ENCODE peak calls at places on chromosomes 3 and 15, in nine cellular contexts. N, O, F, Q, G, H, E, V and U are unnamed samples. For H3K4me1, the result is how much of the 10 kb centered on the place peaks cover.

GRCh38 chr3:13612829-13613228 is 63.9 kb downstream of the FBLN2 start:
- DNase-seq in N (no peak), O (no peak), F (peak), Q (no peak), G (peak), H (peak), E (no peak), V (no peak), U (peak)

GRCh38 chr15:88342666-88343065 is 86.1 kb upstream of the NTRK3 start:
- DNase-seq in N (no peak), O (no peak), F (no peak), Q (no peak), G (no peak), H (no peak), E (no peak), V (no peak), U (no peak)

GRCh38 chr3:8755564-8756237 is 13.7 kb downstream of the OXTR start:
- DNase-seq in N (no peak), O (no peak), F (peak), Q (no peak), G (no peak), H (no peak), E (no peak), V (peak), U (no peak)

GRCh38 chr3:183775781-183776180 is 49.6 kb downstream of the MAP6D1 start:
- DNase-seq in N (no peak), O (no peak), F (no peak), Q (peak), G (no peak), H (no peak), E (peak), V (no peak), U (no peak)

GRCh38 chr3:144384241-144384979 is 412.8 kb downstream of the DIPK2A start:
- DNase-seq in N (no peak), O (no peak), F (no peak), Q (no peak), G (no peak), H (no peak), E (no peak), V (no peak), U (no peak)

GRCh38 chr15:77991029-77991406 is 86.5 kb downstream of the TBC1D2B start:
- DNase-seq in N (no peak), O (no peak), F (no peak), Q (no peak), G (no peak), H (no peak), E (no peak), V (no peak), U (no peak)

GRCh38 chr3:144039661-144040060 is 68.0 kb downstream of the DIPK2A start:
- DNase-seq in N (no peak), O (no peak), F (no peak), Q (no peak), G (no peak), H (no peak), E (no peak), V (no peak), U (peak)

GRCh38 chr3:33717616-33717865 is 513 bp downstream of the CLASP2 start:
- DNase-seq in N (peak), O (peak), F (peak), Q (peak), G (peak), H (no peak), E (peak), V (peak), U (no peak)

GRCh38 chr15:47717036-47717611 is at the start of gene SEMA6D:
- DNase-seq in N (peak), O (peak), F (peak), Q (peak), G (peak), H (no peak), E (peak), V (no peak), U (peak)

GRCh38 chr3:53229171-53229570 is 26.7 kb downstream of the TKT start:
- DNase-seq in N (no peak), O (no peak), F (no peak), Q (no peak), G (no peak), H (no peak), E (no peak), V (no peak), U (no peak)

GRCh38 chr3:42635111-42635510 is 18.4 kb upstream of the ZBTB47 start:
- DNase-seq in N (no peak), O (no peak), F (peak), Q (no peak), G (no peak), H (no peak), E (no peak), V (no peak), U (peak)

GRCh38 chr3:125585595-125586223 is 9.6 kb downstream of the OSBPL11 start:
- DNase-seq in N (peak), O (peak), F (peak), Q (peak), G (peak), H (no peak), E (peak), V (peak), U (peak)

GRCh38 chr15:81296218-81296617 is 27.7 kb downstream of the STARD5 start:
- DNase-seq in N (no peak), O (no peak), F (no peak), Q (peak), G (no peak), H (no peak), E (no peak), V (no peak), U (no peak)

GRCh38 chr15:60370804-60371700 is 26.7 kb downstream of the ANXA2 start:
- DNase-seq in N (no peak), O (peak), F (peak), Q (peak), G (peak), H (peak), E (peak), V (peak), U (peak)

GRCh38 chr15:60370105-60370803 is 27.5 kb downstream of the ANXA2 start:
- DNase-seq in N (no peak), O (no peak), F (peak), Q (peak), G (no peak), H (no peak), E (peak), V (no peak), U (no peak)

GRCh38 chr15:60372756-60373155 is 25.0 kb downstream of the ANXA2 start:
- DNase-seq in N (no peak), O (no peak), F (no peak), Q (no peak), G (no peak), H (no peak), E (no peak), V (no peak), U (no peak)

GRCh38 chr15:60372223-60372622 is 25.6 kb downstream of the ANXA2 start:
- DNase-seq in N (no peak), O (no peak), F (no peak), Q (no peak), G (no peak), H (no peak), E (no peak), V (no peak), U (no peak)

DNA sequence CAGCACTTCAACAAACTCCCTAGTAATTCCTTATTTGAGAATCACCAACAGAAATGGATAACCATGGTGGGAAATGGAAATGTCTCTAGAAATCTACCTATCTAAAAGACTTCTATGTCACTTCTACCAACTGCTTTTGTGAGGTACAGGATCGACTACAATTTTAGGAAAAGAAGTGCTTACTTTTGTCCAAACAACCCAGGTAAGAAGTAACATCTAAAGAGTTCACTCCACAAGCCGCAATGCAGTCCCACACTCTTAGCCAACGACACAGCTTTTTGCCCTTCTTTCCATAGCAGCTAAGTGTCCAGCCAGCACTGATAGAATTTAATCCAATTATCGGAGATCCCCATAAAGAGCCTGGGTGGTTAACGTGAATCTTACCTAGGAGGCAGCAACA is 28.1 kb downstream of the ANXA2 start:
- DNase-seq in N (no peak), O (no peak), F (no peak), Q (no peak), G (no peak), H (no peak), E (no peak), V (no peak), U (no peak)
- H3K4me1 ChIP-seq in N (under half), O (under half), F (under half), Q (under half), G (under half), H (half or more), E (under half), V (half or more), U (under half)

DNA sequence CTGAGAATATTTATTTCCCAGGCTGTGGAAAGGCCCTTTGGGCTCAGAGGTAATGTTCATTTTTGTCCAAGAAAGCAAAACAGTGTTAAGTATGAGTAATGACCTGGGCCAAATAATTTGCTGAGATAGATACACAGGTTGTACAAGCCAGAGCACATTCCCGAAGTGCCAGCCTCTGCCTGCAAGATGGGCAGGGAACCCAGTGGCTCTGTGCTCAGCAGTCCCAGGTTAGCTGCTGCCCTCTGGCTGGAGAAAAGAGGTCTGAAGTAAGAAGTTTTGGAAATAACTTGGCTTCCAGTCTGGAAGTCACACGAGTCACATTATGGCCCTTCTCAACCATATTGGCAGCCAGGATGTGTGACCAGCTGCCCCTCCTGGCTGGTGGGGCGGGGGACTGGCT is 20.2 kb downstream of the MYZAP start:
- DNase-seq in N (no peak), O (peak), F (peak), Q (peak), G (peak), H (no peak), E (peak), V (peak), U (peak)
- H3K4me1 ChIP-seq in N (under half), O (half or more), F (under half), Q (under half), G (half or more), H (under half), E (under half), V (half or more), U (under half)

GRCh38 chr3:152399374-152399773 is 130.6 kb downstream of the MBNL1 start:
- DNase-seq in N (no peak), O (no peak), F (peak), Q (no peak), G (no peak), H (no peak), E (no peak), V (no peak), U (peak)

GRCh38 chr3:152395764-152396163 is 127.0 kb downstream of the MBNL1 start:
- DNase-seq in N (no peak), O (no peak), F (no peak), Q (no peak), G (no peak), H (no peak), E (no peak), V (no peak), U (no peak)

GRCh38 chr3:152400912-152401311 is 132.2 kb downstream of the MBNL1 start:
- DNase-seq in N (no peak), O (no peak), F (no peak), Q (no peak), G (no peak), H (no peak), E (no peak), V (no peak), U (no peak)

GRCh38 chr3:152396867-152397266 is 128.1 kb downstream of the MBNL1 start:
- DNase-seq in N (no peak), O (no peak), F (peak), Q (no peak), G (no peak), H (no peak), E (no peak), V (no peak), U (no peak)

GRCh38 chr3:152398495-152398894 is 129.8 kb downstream of the MBNL1 start:
- DNase-seq in N (peak), O (no peak), F (peak), Q (no peak), G (no peak), H (no peak), E (no peak), V (no peak), U (no peak)
- H3K4me1 ChIP-seq in N (under half), O (half or more), F (under half), Q (under half), G (half or more), H (half or more), E (under half), V (under half), U (under half)

DNA sequence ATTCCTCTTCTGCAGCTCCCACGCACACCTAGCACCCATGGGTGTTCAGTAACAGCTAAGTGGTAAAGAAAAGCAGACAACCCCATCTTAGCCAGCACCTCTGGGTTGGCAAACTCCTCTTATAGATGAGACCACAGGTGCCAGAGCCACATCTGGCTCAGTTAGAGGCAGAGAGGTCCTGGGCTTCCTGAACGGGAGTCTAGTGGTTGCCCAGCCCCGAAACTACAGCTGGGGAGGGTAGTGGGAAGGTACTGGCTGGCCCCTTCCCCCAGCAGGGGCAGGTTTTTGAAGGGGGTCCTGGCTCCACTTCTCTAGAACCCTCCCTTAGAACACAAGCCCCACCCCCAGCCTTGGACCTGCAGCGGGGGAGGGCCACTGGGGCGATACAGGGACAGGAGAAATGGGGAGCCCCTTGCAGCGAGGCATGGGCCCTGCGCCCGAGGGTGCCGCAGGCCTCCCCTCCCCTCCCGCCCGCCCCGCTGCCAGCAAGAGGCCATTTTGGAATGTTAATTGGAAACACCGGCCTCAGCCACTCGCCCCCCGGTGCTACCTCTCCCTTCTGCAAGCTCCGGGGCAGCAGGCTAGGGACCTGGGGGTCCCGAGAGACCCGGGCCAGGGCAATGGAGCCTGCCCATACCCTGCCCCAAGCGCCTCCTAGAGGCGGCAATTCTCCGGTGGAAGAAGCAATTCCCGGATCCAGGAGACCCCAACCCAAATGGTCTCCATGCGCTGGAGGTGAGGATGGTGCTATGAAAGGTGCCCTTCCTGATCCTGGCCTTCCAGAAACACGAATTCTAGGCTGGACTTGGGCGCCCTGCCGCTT is 1.5 kb downstream of the DUSP7 start:
- DNase-seq in N (no peak), O (no peak), F (no peak), Q (peak), G (no peak), H (no peak), E (no peak), V (no peak), U (no peak)
- H3K4me1 ChIP-seq in N (under half), O (half or more), F (under half), Q (under half), G (half or more), H (half or more), E (under half), V (under half), U (half or more)

GRCh38 chr3:72186485-72186864 is 401.5 kb upstream of the PROK2 start:
- DNase-seq in N (no peak), O (no peak), F (peak), Q (no peak), G (no peak), H (no peak), E (no peak), V (no peak), U (peak)
- H3K4me1 ChIP-seq in N (under half), O (under half), F (under half), Q (under half), G (under half), H (under half), E (under half), V (under half), U (under half)